ENCODE peak calls at places on chromosome 18, in six cellular contexts. Z is GM23338, Y is PC-3, F is SK-N-SH, A is hepatocyte, K is HCT116. D is an unnamed sample. For H3K9me2, the result is how much of the 10 kb centered on the place peaks cover.

GRCh38 chr18:59748628-59749360 is 51.6 kb upstream of the CCBE1 start:
- DNase-seq in Y (peak), A (no peak), F (no peak), K (peak), Z (no peak), D (no peak)

GRCh38 chr18:10232062-10232461 is 222.4 kb upstream of the APCDD1 start:
- DNase-seq in A (no peak), Z (no peak), F (no peak), K (no peak), Y (no peak), D (no peak)

GRCh38 chr18:5463390-5463789 is 80.4 kb downstream of the EPB41L3 start:
- DNase-seq in Y (no peak), A (peak), K (no peak), Z (no peak), F (no peak), D (no peak)

GRCh38 chr18:69002233-69002632 is 204.4 kb downstream of the CCDC102B start:
- DNase-seq in F (peak), A (no peak), Z (peak), Y (no peak), K (peak), D (no peak)

GRCh38 chr18:10141559-10141958 is 227.7 kb downstream of the VAPA start:
- DNase-seq in F (no peak), K (no peak), Y (no peak), A (no peak), Z (no peak), D (no peak)

GRCh38 chr18:79915161-79916127 is 36.0 kb downstream of the SLC66A2 start:
- DNase-seq in Y (no peak), A (peak), F (peak), Z (peak), K (no peak), D (no peak)

GRCh38 chr18:70491734-70492348 is 203.0 kb downstream of the SOCS6 start:
- DNase-seq in Y (peak), Z (peak), A (peak), K (peak), F (peak), D (peak)

GRCh38 chr18:13439475-13439874 is 220.9 kb downstream of the LDLRAD4 start:
- DNase-seq in Y (no peak), A (no peak), Z (no peak), K (no peak), F (no peak), D (no peak)

GRCh38 chr18:58314284-58314683 is 270.3 kb downstream of the NEDD4L start:
- DNase-seq in A (peak), K (peak), F (no peak), Z (no peak), Y (peak), D (no peak)

GRCh38 chr18:47832348-47832747 is 98.1 kb downstream of the SMAD2 start:
- DNase-seq in Y (no peak), Z (no peak), A (no peak), K (no peak), F (no peak), D (no peak)

GRCh38 chr18:47100214-47100831 is 50.0 kb downstream of the HDHD2 start:
- DNase-seq in K (peak), Y (peak), A (peak), Z (peak), F (peak), D (peak)

GRCh38 chr18:45802814-45803492 is 22.5 kb upstream of the SIGLEC15 start:
- DNase-seq in A (peak), F (no peak), Y (peak), Z (no peak), K (peak), D (no peak)

GRCh38 chr18:67199993-67200617 is 316.4 kb downstream of the DSEL start:
- DNase-seq in A (peak), Y (peak), F (peak), K (peak), Z (peak), D (peak)

GRCh38 chr18:48161911-48162698 is 231.6 kb upstream of the SMAD2 start:
- DNase-seq in Z (peak), K (no peak), Y (no peak), A (no peak), F (no peak), D (no peak)

GRCh38 chr18:32351014-32351413 is 119.7 kb downstream of the GAREM1 start:
- DNase-seq in Y (no peak), F (no peak), K (no peak), A (no peak), Z (no peak), D (no peak)

GRCh38 chr18:64474279-64474678 is 325.4 kb upstream of the LINC00305 start:
- DNase-seq in Y (no peak), A (peak), Z (no peak), K (no peak), F (peak), D (no peak)

GRCh38 chr18:6255121-6255742 is 159.5 kb downstream of the L3MBTL4 start:
- DNase-seq in Z (no peak), F (no peak), Y (no peak), A (no peak), K (no peak), D (no peak)

GRCh38 chr18:29588446-29589100 is 1411.6 kb upstream of the CDH2 start:
- DNase-seq in Z (no peak), F (no peak), K (no peak), Y (no peak), A (no peak), D (no peak)

GRCh38 chr18:77090546-77091200 is 41.9 kb downstream of the MBP start:
- DNase-seq in A (no peak), F (no peak), Z (no peak), Y (no peak), K (no peak), D (no peak)

GRCh38 chr18:48459016-48459415 is 49.8 kb upstream of the ZBTB7C start:
- DNase-seq in K (no peak), Y (no peak), F (no peak), A (no peak), Z (no peak), D (no peak)

GRCh38 chr18:42113529-42114191 is 158.6 kb downstream of the PIK3C3 start:
- DNase-seq in F (no peak), K (no peak), Y (no peak), A (no peak), Z (no peak), D (peak)

GRCh38 chr18:5628512-5629255 is 84.9 kb upstream of the EPB41L3 start:
- DNase-seq in A (peak), Z (peak), K (no peak), F (peak), Y (peak), D (peak)

GRCh38 chr18:26421931-26422330 is 126.4 kb downstream of the KCTD1 start:
- DNase-seq in Z (no peak), K (no peak), F (no peak), Y (no peak), A (no peak), D (no peak)

GRCh38 chr18:44185981-44186380 is 494.7 kb upstream of the SETBP1 start:
- DNase-seq in A (no peak), Y (no peak), K (no peak), Z (no peak), F (no peak), D (no peak)

GRCh38 chr18:45785015-45785597 is 40.4 kb upstream of the SIGLEC15 start:
- DNase-seq in F (no peak), K (no peak), Y (no peak), A (no peak), Z (no peak), D (no peak)

GRCh38 chr18:10149768-10150556 is 236.1 kb downstream of the VAPA start:
- DNase-seq in F (no peak), Z (no peak), A (no peak), K (no peak), Y (no peak), D (no peak)

GRCh38 chr18:73355076-73355475 is 487.3 kb upstream of the NETO1 start:
- DNase-seq in F (no peak), Z (no peak), Y (peak), A (no peak), K (no peak), D (no peak)

GRCh38 chr18:48488388-48488850 is 50.4 kb upstream of the CTIF start:
- DNase-seq in A (peak), Z (peak), F (no peak), Y (peak), K (peak), D (no peak)

GRCh38 chr18:57837917-57838548 is 34.9 kb upstream of the ATP8B1 start:
- DNase-seq in Z (no peak), Y (no peak), A (no peak), K (no peak), F (no peak), D (peak)

GRCh38 chr18:55310863-55311262 is 277.1 kb downstream of the TCF4 start:
- DNase-seq in Z (no peak), K (no peak), F (no peak), A (no peak), Y (no peak), D (no peak)

GRCh38 chr18:59821983-59822382 is 77.8 kb upstream of the PMAIP1 start:
- DNase-seq in A (no peak), K (no peak), F (no peak), Y (no peak), Z (no peak), D (no peak)

GRCh38 chr18:13878858-13879257 is 36.5 kb downstream of the MC2R start:
- DNase-seq in Z (peak), F (no peak), K (no peak), A (no peak), Y (no peak), D (no peak)

GRCh38 chr18:36177913-36178312 is 9.4 kb upstream of the MOCOS start:
- DNase-seq in F (no peak), Z (no peak), K (no peak), Y (no peak), A (no peak), D (no peak)

GRCh38 chr18:21490745-21491144 is 109.8 kb downstream of the ESCO1 start:
- DNase-seq in A (no peak), Y (no peak), K (no peak), F (no peak), Z (no peak), D (no peak)

GRCh38 chr18:36309436-36310391 is 12.2 kb downstream of the FHOD3 start:
- DNase-seq in F (peak), Y (peak), A (peak), K (peak), Z (no peak), D (no peak)

DNA sequence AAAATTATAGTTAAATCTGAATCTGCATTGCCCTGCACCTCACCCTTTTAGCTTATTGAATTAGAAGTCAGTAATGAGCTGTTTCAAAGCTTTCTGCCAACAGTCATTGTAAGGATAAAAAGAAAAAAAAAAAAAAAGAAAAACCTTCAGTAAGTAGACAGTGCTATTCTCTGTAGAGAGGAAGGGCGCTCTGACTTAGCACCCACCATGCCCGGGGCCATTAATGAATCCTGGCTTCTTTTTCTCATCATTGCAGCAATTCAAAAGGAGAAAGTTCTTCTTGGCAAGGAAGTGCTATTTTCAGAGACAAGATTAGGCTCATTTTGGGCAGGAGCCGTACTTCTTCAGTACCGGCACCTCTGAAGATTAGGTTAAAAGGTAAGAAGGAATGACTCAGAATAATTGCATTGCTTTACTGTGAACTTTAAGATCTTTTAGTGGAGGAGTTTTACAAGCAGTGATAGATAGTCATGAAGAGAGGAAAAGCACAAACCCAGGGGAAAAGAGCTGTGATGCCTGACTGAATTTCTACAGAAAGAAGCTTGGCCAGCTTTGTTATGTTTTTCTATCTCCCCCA is 2041.2 kb upstream of the PIK3C3 start:
- DNase-seq in Y (no peak), Z (no peak), A (no peak), F (no peak), K (no peak), D (no peak)
- H2AFZ ChIP-seq in Y (no peak), Z (no peak), A (no peak), F (no peak), K (no peak), D (no peak)

GRCh38 chr18:1036926-1037325 is 132.3 kb downstream of the ADCYAP1 start:
- DNase-seq in K (no peak), F (no peak), Z (no peak), A (no peak), Y (no peak), D (peak)

GRCh38 chr18:1039421-1039820 is 134.8 kb downstream of the ADCYAP1 start:
- DNase-seq in F (no peak), K (no peak), A (no peak), Z (no peak), Y (no peak), D (no peak)

GRCh38 chr18:1037766-1038165 is 133.1 kb downstream of the ADCYAP1 start:
- DNase-seq in F (no peak), A (no peak), K (no peak), Z (no peak), Y (no peak), D (no peak)

GRCh38 chr18:1034971-1035370 is 130.3 kb downstream of the ADCYAP1 start:
- DNase-seq in Z (no peak), K (no peak), A (no peak), Y (no peak), F (no peak), D (no peak)
- H3K9me2 ChIP-seq in Z (under half), K (under half), A (under half), Y (under half), F (under half), D (under half)

DNA sequence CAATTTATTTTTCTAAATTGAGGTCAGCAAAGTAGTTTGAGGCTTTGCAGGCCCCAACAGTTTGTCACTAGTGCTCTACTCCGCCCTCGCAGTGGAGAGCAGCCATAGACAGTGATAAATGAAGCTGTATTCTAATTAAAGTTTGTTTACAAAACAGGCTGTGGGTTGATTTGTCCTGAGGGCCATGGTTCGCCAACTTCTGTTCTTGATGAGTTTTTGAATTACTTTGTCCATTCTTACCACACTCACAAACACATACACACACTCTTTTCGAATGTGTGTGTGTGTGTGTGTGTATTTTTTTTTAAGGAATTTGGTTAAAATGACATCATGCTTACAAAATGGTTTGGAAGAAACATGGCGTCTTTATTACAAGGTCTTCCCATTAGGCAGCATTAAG is 68.6 kb downstream of the MTCL1 start:
- DNase-seq in F (no peak), K (no peak), A (no peak), Z (no peak), Y (no peak), D (no peak)
- H2AFZ ChIP-seq in F (no peak), K (no peak), A (no peak), Z (no peak), Y (no peak), D (no peak)

DNA sequence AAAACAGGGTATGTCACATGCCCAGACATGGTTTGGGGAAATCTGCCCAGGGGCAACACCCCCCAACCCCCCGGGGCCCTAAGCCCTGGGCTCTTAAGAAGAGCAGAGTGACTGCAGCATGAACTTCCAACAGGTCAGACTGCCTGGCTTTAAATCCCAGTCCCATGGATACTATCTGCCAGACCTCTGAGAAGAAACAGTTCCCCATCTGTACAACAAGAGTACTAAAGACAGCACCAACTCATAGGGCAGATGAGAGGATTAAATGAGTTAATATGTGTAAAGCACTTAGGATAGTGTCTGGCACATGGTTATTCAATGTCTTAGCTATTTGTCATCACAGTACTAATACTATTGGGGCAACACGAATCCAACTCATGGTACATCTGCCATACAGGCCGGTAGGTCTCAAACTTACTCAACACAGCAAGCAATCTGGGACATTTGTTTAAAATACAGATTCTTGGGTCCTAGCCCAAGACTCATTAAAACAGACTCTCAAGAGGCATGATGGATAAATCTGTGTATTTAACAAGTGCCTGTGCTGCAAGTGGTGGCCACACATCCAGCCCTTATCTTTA is 23.4 kb downstream of the CDH2 start:
- DNase-seq in Z (no peak), F (no peak), A (no peak), Y (no peak), K (no peak), D (no peak)
- H3K9me2 ChIP-seq in Z (under half), F (under half), A (under half), Y (under half), K (under half), D (under half)

GRCh38 chr18:75261430-75262223 is 51.0 kb downstream of the TSHZ1 start:
- DNase-seq in Y (no peak), Z (no peak), K (no peak), A (no peak), F (no peak), D (no peak)
- H2AFZ ChIP-seq in Y (no peak), Z (no peak), K (no peak), A (no peak), F (no peak), D (no peak)

DNA sequence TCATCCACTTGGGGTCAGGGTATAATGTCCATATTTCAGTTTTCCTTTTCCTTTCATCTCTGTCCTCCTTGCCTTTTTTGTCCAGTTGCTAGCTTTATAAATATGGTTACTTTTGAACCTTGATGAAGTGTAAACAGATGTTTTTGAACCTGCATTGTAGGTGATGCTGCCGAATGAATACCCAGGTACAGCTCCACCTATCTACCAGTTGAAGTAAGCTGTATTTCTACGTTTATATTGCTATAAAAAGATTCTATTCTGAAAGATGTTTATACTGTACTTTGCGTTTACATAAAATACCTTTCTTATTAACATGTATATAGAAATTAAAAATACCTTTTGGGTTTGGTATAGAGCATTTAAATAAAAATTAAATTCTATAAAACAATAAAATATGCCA is 2.2 kb downstream of the IMPACT start:
- DNase-seq in F (no peak), Y (peak), K (no peak), Z (peak), A (no peak), D (no peak)
- H3K9me2 ChIP-seq in F (under half), Y (under half), K (under half), Z (under half), A (under half), D (under half)

GRCh38 chr18:23964282-23965238 is 50.0 kb upstream of the TTC39C start:
- DNase-seq in A (peak), F (no peak), Z (peak), K (peak), Y (no peak), D (no peak)
- H2AFZ ChIP-seq in A (no peak), F (no peak), Z (peak), K (peak), Y (peak), D (no peak)

DNA sequence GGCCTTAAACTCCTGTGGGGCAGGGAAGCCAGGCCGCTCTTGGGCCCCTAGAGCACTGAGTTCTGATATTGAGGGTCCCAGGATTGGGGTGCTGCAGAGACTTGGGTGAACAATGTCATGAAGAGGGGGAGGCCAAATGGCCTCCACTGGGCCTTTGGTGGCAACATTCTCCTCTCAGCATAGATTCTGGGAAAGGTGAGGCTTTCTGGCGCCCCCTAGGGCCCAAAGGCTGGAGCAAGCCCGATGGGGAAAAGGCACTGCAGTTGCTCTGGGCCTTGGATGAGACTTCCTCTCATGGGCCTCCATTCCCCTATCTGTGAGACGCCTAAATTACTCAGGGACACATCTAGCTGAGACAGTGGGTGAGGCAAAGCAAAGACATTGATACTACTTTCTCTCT is 84.8 kb downstream of the ACAA2 start:
- DNase-seq in A (peak), K (peak), Z (peak), Y (peak), F (peak), D (no peak)
- H3K9me2 ChIP-seq in A (under half), K (under half), Z (under half), Y (under half), F (under half), D (under half)